ENCODE peak calls at places on chromosomes 5 and 9, in nine cellular contexts. W, G, L, H, U, A, K, P and V are unnamed samples.
A peak's percentile ranks its signal among the peaks of the same experiment; 100 is the strongest.

GRCh38 chr5:159712672-159713071 is 203.6 kb upstream of the ADRA1B start:
- DNase-seq in W (no peak), G (no peak), L (no peak), H (no peak), U (no peak), A (no peak), K (peak; percentile 20), P (no peak), V (peak; percentile 41)

GRCh38 chr5:136780518-136780917 is 415.2 kb upstream of the TRPC7 start:
- DNase-seq in W (no peak), G (no peak), L (no peak), H (no peak), U (no peak), A (no peak), K (no peak), P (no peak), V (no peak)

GRCh38 chr9:105405514-105406131 is 42.2 kb upstream of the FSD1L start:
- DNase-seq in W (no peak), G (no peak), L (peak; percentile 34), H (no peak), U (no peak), A (peak; percentile 93), K (peak; percentile 21), P (peak; percentile 67), V (peak; percentile 56)

GRCh38 chr5:116424258-116424615 is 150.4 kb downstream of the SEMA6A start:
- DNase-seq in W (no peak), G (no peak), L (no peak), H (no peak), U (no peak), A (no peak), K (no peak), P (no peak), V (no peak)

GRCh38 chr5:155620819-155621410 is 607.4 kb downstream of the KIF4B start:
- DNase-seq in W (no peak), G (no peak), L (no peak), H (no peak), U (no peak), A (no peak), K (no peak), P (no peak), V (no peak)

GRCh38 chr9:7507026-7507425 is 292.6 kb downstream of the DMAC1 start:
- DNase-seq in W (no peak), G (no peak), L (no peak), H (no peak), U (no peak), A (no peak), K (no peak), P (no peak), V (no peak)

GRCh38 chr5:75235711-75236110 is 967 bp downstream of the ANKRD31 start:
- DNase-seq in W (no peak), G (no peak), L (no peak), H (no peak), U (no peak), A (no peak), K (no peak), P (no peak), V (no peak)

GRCh38 chr9:17777465-17777864 is 198.6 kb downstream of the SH3GL2 start:
- DNase-seq in W (no peak), G (no peak), L (no peak), H (no peak), U (no peak), A (no peak), K (no peak), P (no peak), V (no peak)

GRCh38 chr5:31553863-31554262 is 21.8 kb downstream of the C5orf22 start:
- DNase-seq in W (no peak), G (no peak), L (no peak), H (no peak), U (no peak), A (no peak), K (peak; percentile 48), P (no peak), V (no peak)

GRCh38 chr5:44842491-44843282 is 33.9 kb downstream of the MRPS30 start:
- DNase-seq in W (no peak), G (no peak), L (no peak), H (no peak), U (no peak), A (no peak), K (no peak), P (no peak), V (no peak)

GRCh38 chr9:128787583-128788156 is 617 bp downstream of the TBC1D13 start:
- DNase-seq in W (no peak), G (no peak), L (no peak), H (no peak), U (no peak), A (no peak), K (no peak), P (no peak), V (no peak)

GRCh38 chr5:1810581-1811101 is 9.4 kb downstream of the NDUFS6 start:
- DNase-seq in W (peak; percentile 6), G (no peak), L (no peak), H (no peak), U (no peak), A (no peak), K (no peak), P (no peak), V (no peak)

GRCh38 chr9:92680166-92681119 is 10.5 kb upstream of the IPPK start:
- DNase-seq in W (peak; percentile 27), G (no peak), L (no peak), H (no peak), U (no peak), A (no peak), K (peak; percentile 23), P (peak; percentile 22), V (no peak)

GRCh38 chr5:43038523-43038989 is 1.6 kb downstream of the ANXA2R start:
- DNase-seq in W (no peak), G (no peak), L (no peak), H (no peak), U (no peak), A (no peak), K (peak; percentile 82), P (no peak), V (peak; percentile 90)

GRCh38 chr5:43039115-43039467 is 1.0 kb downstream of the ANXA2R start:
- DNase-seq in W (no peak), G (no peak), L (no peak), H (no peak), U (no peak), A (no peak), K (no peak), P (no peak), V (no peak)

GRCh38 chr5:43040287-43041098 is at the start of gene ANXA2R:
- DNase-seq in W (peak; percentile 85), G (peak; percentile 83), L (peak; percentile 97), H (peak; percentile 87), U (peak; percentile 93), A (peak; percentile 80), K (peak; percentile 97), P (peak; percentile 94), V (peak; percentile 98)

GRCh38 chr5:43041131-43041668 is 1.1 kb upstream of the ANXA2R start:
- DNase-seq in W (peak; percentile 31), G (no peak), L (no peak), H (no peak), U (peak; percentile 75), A (no peak), K (no peak), P (peak; percentile 87), V (no peak)

DNA sequence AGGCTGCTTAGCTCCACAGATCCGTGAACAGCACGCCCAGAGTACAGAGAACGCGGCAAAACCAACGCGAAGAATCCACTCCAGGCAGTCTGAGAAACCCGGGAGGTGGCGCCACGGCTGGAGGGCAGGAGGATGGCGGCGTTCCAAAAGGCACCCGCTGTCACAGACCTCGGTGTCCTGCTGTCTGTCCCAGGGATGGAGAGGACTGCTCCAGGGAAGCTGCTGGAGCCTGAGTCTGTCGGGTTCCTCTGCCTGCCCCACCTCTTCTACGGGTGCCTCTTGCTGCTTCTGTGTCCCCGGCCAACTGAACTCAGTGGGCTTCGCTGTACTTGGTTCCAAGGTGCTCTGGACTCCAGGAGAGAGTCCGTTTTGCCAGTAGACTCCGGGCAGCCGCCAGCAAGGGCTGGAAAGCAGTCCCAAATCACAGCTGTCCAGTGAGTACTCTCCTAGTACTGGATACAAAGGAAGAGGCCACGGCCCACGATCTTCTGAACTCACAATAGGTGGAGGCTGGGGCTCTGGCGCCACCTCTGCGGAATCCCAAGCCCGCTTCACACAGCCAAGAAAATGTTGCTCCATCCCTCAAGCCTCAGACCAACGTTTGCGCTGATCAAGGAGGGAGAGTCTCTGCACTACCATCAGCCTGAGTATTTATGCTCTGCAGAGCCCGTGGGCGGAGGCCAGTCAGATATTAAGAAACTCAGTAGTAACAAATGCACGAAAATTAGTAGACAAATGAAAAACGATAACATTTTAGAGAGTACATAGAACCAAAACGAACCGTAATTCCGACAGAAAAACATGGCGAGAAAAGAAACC is 442 bp downstream of the ANXA2R start:
- DNase-seq in W (peak; percentile 75), G (no peak), L (peak; percentile 78), H (no peak), U (peak; percentile 82), A (peak; percentile 24), K (peak; percentile 83), P (peak; percentile 87), V (peak; percentile 90)
- TF ChIP-seq CTCF in W (peak; percentile 2), G (no peak), L (peak; percentile 14), H (no peak), U (no peak), A (peak; percentile 14), K (peak; percentile 20), P (peak; percentile 30), V (peak; percentile 32)

DNA sequence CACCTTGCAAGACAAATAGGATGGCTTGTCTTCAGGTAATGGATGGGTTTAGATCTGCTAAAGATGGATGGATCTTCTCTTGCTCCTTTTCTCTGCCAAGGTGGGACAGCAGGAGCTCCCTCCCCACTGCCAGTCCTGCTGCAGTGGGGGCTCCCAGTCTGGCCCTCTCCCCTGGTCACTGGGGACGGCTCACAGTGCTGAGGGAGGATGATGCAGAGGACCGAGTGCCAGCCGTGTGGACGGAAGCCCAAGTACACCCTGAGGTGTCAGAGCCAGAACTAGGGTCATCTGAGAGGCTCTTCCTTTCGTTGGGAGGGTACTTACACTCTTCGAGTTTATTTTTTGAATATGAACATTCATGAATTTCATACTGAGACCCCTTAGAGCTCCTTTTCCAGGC is 5.7 kb downstream of the CCDC69 start:
- DNase-seq in W (no peak), G (no peak), L (no peak), H (no peak), U (no peak), A (no peak), K (no peak), P (no peak), V (no peak)
- H3K4me3 ChIP-seq in W (no peak overlapping the region), G (no peak overlapping the region), L (no peak overlapping the region), H (no peak overlapping the region), U (no peak overlapping the region), A (no peak overlapping the region), K (no peak overlapping the region), P (no peak overlapping the region), V (no peak overlapping the region)

DNA sequence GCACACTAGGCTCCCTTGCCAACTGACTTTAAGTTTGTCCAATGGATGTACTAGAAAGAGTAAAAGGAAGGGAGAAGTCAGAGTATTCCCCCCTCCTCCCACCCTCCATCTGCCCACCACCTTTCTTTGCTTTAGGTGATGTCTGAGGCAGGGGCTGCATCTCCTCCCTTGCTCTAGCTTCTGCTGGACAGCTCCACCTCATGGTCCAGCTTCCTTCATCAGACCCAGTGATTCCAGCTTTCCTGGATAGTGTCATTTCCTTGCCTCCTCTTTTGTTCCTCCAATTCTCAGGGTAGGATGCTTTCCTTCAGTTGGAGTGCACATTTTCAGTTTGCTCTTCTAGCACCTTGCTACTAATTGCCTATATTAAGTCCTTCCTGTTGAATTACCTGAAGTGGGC is 67.4 kb downstream of the RAD23B start:
- DNase-seq in W (no peak), G (no peak), L (no peak), H (no peak), U (no peak), A (no peak), K (no peak), P (no peak), V (no peak)
- TF ChIP-seq CTCF in W (no peak), G (no peak), L (no peak), H (no peak), U (no peak), A (no peak), K (no peak), P (no peak), V (no peak)

GRCh38 chr9:87147803-87148202 is 200.5 kb upstream of the GAS1 start:
- DNase-seq in W (no peak), G (no peak), L (no peak), H (no peak), U (no peak), A (no peak), K (no peak), P (no peak), V (no peak)
- H3K4me3 ChIP-seq in W (peak overlapping the region; percentile 66), G (no peak overlapping the region), L (no peak overlapping the region), H (no peak overlapping the region), U (peak overlapping the region; percentile 44), A (no peak overlapping the region), K (no peak overlapping the region), P (no peak overlapping the region), V (no peak overlapping the region)